ENCODE peak calls at places on chromosome 17, in seven cellular contexts. F is cardiac muscle cell, L is upper lobe of right lung, X is GM12878, Y is esophagus muscularis mucosa, S is adrenal gland, P is tibial artery. O is an unnamed sample.

GRCh38 chr17:32161506-32162365 is 19.4 kb downstream of the RHOT1 start:
- DNase-seq in F (no peak), L (no peak), X (no peak), Y (peak), S (no peak), P (no peak), O (peak)

GRCh38 chr17:81508639-81509047 is 4.0 kb downstream of the ACTG1 start:
- DNase-seq in F (peak), L (no peak), X (no peak), Y (no peak), S (no peak), P (no peak), O (no peak)

GRCh38 chr17:60743812-60744211 is 66.2 kb downstream of the BCAS3 start:
- DNase-seq in F (peak), L (no peak), X (no peak), Y (no peak), S (no peak), P (no peak), O (peak)

GRCh38 chr17:9875441-9875840 is 29.6 kb downstream of the RCVRN start:
- DNase-seq in F (no peak), L (no peak), X (no peak), Y (no peak), S (no peak), P (no peak), O (no peak)

GRCh38 chr17:57599271-57600045 is 145.6 kb downstream of the CCDC182 start:
- DNase-seq in F (no peak), L (peak), X (no peak), Y (no peak), S (no peak), P (no peak), O (no peak)

GRCh38 chr17:59311051-59311468 is 20.4 kb upstream of the YPEL2 start:
- DNase-seq in F (peak), L (no peak), X (peak), Y (no peak), S (peak), P (no peak), O (peak)

GRCh38 chr17:78923660-78924453 is 1.3 kb downstream of the TIMP2 start:
- DNase-seq in F (no peak), L (peak), X (no peak), Y (no peak), S (peak), P (peak), O (peak)

GRCh38 chr17:33940769-33941168 is 314.3 kb upstream of the CCL2 start:
- DNase-seq in F (no peak), L (no peak), X (no peak), Y (no peak), S (no peak), P (no peak), O (no peak)

GRCh38 chr17:4709794-4710692 is at the start of gene ARRB2:
- DNase-seq in F (peak), L (peak), X (peak), Y (peak), S (peak), P (peak), O (peak)
- TF ChIP-seq CTCF in F (peak), L (peak), X (peak), Y (peak), S (peak), P (peak), O (peak)

GRCh38 chr17:49146620-49147306 is 14.2 kb downstream of the B4GALNT2 start:
- DNase-seq in F (no peak), L (no peak), X (no peak), Y (no peak), S (no peak), P (no peak), O (peak)
- H3K27ac ChIP-seq in F (no peak), L (no peak), X (no peak), Y (no peak), S (no peak), P (no peak), O (peak)

GRCh38 chr17:36653374-36653773 is 52.0 kb downstream of the MRM1 start:
- DNase-seq in F (no peak), L (no peak), X (no peak), Y (no peak), S (no peak), P (no peak), O (no peak)

GRCh38 chr17:36657390-36657762 is 56.0 kb downstream of the MRM1 start:
- DNase-seq in F (no peak), L (no peak), X (no peak), Y (no peak), S (no peak), P (no peak), O (no peak)

GRCh38 chr17:36661047-36661666 is 59.8 kb downstream of the MRM1 start:
- DNase-seq in F (no peak), L (no peak), X (no peak), Y (no peak), S (no peak), P (no peak), O (no peak)

GRCh38 chr17:36661688-36662087 is 60.3 kb downstream of the MRM1 start:
- DNase-seq in F (no peak), L (no peak), X (no peak), Y (no peak), S (no peak), P (no peak), O (no peak)

DNA sequence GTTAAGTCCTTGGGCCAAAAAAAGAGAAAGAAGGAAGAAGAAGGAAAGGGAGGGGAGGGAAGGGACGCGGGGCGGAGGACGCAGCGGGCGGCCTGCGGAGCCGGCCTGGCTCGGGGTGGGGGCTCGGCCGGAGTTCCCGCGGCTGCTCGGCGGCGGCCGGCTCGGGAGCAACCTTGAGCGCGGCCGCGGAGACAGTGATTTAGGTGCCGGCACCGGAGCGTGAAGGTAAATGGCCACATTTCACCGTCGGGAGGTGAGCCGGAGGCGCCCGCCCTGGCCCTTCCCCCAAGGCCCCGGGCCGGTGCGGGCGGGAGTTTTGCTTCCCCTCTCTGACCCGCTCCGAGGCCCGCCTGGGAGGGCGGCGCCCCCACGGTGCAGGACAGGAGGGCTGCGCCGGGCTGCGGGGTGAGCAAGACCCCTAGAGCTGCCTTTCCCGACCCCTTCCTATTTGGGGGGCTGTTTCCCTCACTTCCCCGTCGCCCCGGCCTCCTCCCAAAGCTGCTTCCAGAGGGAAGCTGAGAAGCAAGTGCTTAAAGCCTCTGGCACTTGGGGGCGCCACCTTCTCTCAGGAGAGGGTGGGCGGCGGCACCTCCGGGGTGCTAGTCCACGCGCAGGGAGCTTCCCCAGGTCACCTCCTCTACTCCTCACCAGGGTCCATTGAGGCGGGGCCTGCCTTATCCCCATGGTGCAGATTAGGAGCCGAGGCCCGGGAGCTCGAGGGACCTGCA is 56.5 kb downstream of the MRM1 start:
- DNase-seq in F (peak), L (no peak), X (no peak), Y (no peak), S (no peak), P (no peak), O (no peak)
- TF ChIP-seq CTCF in F (peak), L (peak), X (no peak), Y (no peak), S (no peak), P (no peak), O (no peak)

DNA sequence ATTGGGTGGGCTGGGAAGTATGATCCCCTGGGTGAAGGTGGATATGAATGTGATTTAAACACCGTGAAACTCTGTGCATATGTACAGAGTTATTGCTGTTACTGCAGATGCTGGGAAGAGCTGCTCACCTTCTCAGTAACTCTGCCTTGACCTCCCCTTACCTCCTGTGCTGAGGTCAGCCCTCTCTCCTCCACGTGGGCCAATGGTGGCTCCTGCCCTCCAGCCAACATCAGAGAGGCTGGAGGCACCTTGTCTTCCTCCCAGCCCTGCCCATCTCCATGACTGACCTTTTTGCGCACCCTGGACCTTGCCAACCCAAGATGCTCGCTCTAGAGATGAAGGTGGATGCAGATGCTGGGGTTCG is 387 bp upstream of the ASB16 start:
- DNase-seq in F (no peak), L (no peak), X (no peak), Y (no peak), S (no peak), P (no peak), O (no peak)
- H3K27ac ChIP-seq in F (peak), L (no peak), X (no peak), Y (peak), S (no peak), P (peak), O (no peak)

GRCh38 chr17:39327109-39327508 is 74.3 kb downstream of the FBXL20 start:
- DNase-seq in F (no peak), L (no peak), X (no peak), Y (no peak), S (no peak), P (no peak), O (no peak)
- TF ChIP-seq CTCF in F (no peak), L (no peak), X (no peak), Y (no peak), S (no peak), P (no peak), O (no peak)

GRCh38 chr17:41537614-41537954 is 9.5 kb upstream of the KRT19 start:
- DNase-seq in F (no peak), L (no peak), X (no peak), Y (no peak), S (no peak), P (no peak), O (no peak)
- H3K27ac ChIP-seq in F (no peak), L (no peak), X (no peak), Y (no peak), S (no peak), P (no peak), O (peak)

O was measured in RWPE1.